ENCODE peak calls at places on chromosomes 5 and 9, in five cellular contexts. L is mesenchymal stem cell, S is H9, X is IMR-90, Y is H1. R is an unnamed sample.

GRCh38 chr5:142388696-142389095 is 63.9 kb upstream of the SPRY4 start:
- DNase-seq in X (peak; percentile 27), Y (no peak), S (no peak), L (no peak), R (no peak)

GRCh38 chr5:158644301-158644700 is 455.4 kb downstream of the EBF1 start:
- DNase-seq in X (no peak), S (no peak), Y (no peak), L (no peak), R (no peak)

GRCh38 chr9:73773896-73774295 is 622.2 kb downstream of the ANXA1 start:
- DNase-seq in L (no peak), S (no peak), X (no peak), Y (no peak), R (no peak)

GRCh38 chr9:20732118-20732517 is 48.1 kb downstream of the FOCAD start:
- DNase-seq in L (peak; percentile 89), S (no peak), Y (no peak), X (peak; percentile 51), R (no peak)

GRCh38 chr9:34158362-34158869 is 20.4 kb upstream of the UBAP1 start:
- DNase-seq in Y (no peak), X (peak; percentile 80), S (no peak), L (peak; percentile 98), R (peak; percentile 20)

GRCh38 chr5:171524461-171524860 is 105.0 kb downstream of the FGF18 start:
- DNase-seq in L (no peak), S (no peak), Y (no peak), X (no peak), R (no peak)

GRCh38 chr5:110414360-110414759 is 312.1 kb downstream of the TMEM232 start:
- DNase-seq in S (no peak), L (peak; percentile 40), Y (no peak), X (peak; percentile 10), R (no peak)

GRCh38 chr9:129944501-129945116 is 98.4 kb downstream of the FNBP1 start:
- DNase-seq in L (no peak), Y (no peak), S (no peak), X (no peak), R (no peak)

GRCh38 chr5:115324021-115324420 is 27.6 kb upstream of the CCDC112 start:
- DNase-seq in X (peak; percentile 8), L (no peak), Y (no peak), S (no peak), R (no peak)

GRCh38 chr9:24708808-24709207 is 163.1 kb upstream of the IZUMO3 start:
- DNase-seq in Y (no peak), X (no peak), S (no peak), L (no peak), R (no peak)

GRCh38 chr5:159050408-159051091 is 49.2 kb downstream of the EBF1 start:
- DNase-seq in X (peak; percentile 32), L (peak; percentile 73), S (no peak), Y (no peak), R (no peak)

GRCh38 chr5:56737002-56737621 is 78.2 kb upstream of the MAP3K1 start:
- DNase-seq in X (peak; percentile 75), L (peak; percentile 75), S (no peak), Y (no peak), R (no peak)

GRCh38 chr5:123594434-123594833 is 82.5 kb downstream of the CSNK1G3 start:
- DNase-seq in X (no peak), L (no peak), S (no peak), Y (no peak), R (no peak)

GRCh38 chr9:136244116-136244775 is 1.4 kb downstream of the QSOX2 start:
- DNase-seq in L (no peak), S (no peak), X (no peak), Y (no peak), R (no peak)

GRCh38 chr5:53991942-53992341 is 318.4 kb downstream of the ARL15 start:
- DNase-seq in L (no peak), X (no peak), S (no peak), Y (no peak), R (no peak)

GRCh38 chr9:124794902-124795491 is 18.1 kb downstream of the OLFML2A start:
- DNase-seq in S (no peak), X (no peak), L (no peak), Y (no peak), R (no peak)

GRCh38 chr9:88238281-88238571 is 100.0 kb upstream of the SPATA31C2 start:
- DNase-seq in Y (no peak), S (no peak), X (no peak), L (no peak), R (no peak)

GRCh38 chr5:86232246-86232645 is 385.5 kb upstream of the COX7C start:
- DNase-seq in S (no peak), L (no peak), X (no peak), Y (no peak), R (no peak)

GRCh38 chr5:1985781-1986180 is 103.1 kb upstream of the IRX4 start:
- DNase-seq in S (no peak), Y (no peak), X (no peak), L (no peak), R (no peak)

GRCh38 chr5:39869396-39869795 is 444.6 kb upstream of the DAB2 start:
- DNase-seq in X (no peak), Y (no peak), S (no peak), L (no peak), R (no peak)

GRCh38 chr5:133292300-133292699 is 240.5 kb downstream of the HSPA4 start:
- DNase-seq in L (no peak), S (no peak), X (no peak), Y (no peak), R (no peak)

GRCh38 chr5:65912311-65912710 is 14.1 kb upstream of the ERBIN start:
- DNase-seq in L (no peak), Y (no peak), X (no peak), S (no peak), R (no peak)

GRCh38 chr9:21615446-21615845 is 133.3 kb upstream of the IFNE start:
- DNase-seq in L (no peak), X (peak; percentile 19), Y (no peak), S (no peak), R (no peak)

GRCh38 chr9:15306068-15306756 is 804 bp downstream of the TTC39B start:
- DNase-seq in S (peak; percentile 78), Y (peak; percentile 74), L (peak; percentile 70), X (peak; percentile 56), R (peak; percentile 5)

DNA sequence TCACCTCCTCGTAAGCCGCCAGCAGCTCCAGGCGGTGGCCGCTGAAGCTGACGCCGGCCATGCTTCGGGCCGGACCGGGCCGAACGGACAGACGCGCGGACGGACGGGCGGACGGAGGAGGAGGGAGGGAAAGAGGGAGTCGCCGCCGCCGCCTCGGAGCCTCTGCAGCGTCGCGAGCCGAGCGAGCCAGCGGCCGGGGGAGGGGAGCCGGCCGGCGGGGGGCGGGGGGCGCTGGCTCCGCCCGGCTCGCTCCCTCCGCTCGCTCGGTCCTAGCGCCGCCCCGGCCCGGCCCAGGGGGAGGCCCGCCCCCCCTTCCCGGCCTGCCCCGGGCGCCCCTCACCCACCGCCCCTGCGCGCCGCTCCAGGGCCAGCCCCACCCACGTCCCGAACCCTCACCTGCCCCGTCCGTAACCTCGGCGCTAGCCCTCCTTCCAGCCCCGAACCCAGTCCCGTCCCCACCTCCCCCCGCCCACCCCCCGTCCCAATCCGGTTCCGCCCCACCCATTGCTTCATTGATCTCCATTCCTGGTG is at the start of gene DBN1:
- DNase-seq in L (peak; percentile 54), Y (peak; percentile 74), X (no peak), S (peak; percentile 71), R (no peak)
- H3K4ac ChIP-seq in L (peak within 1 kb of the TSS; percentile 94), Y (peak within 1 kb of the TSS; percentile 98), X (peak within 1 kb of the TSS; percentile 91), S (peak within 1 kb of the TSS; percentile 8), R (peak within 1 kb of the TSS; percentile 96)

GRCh38 chr9:76135902-76136301 is 245.4 kb downstream of the PCSK5 start:
- DNase-seq in X (no peak), Y (no peak), S (no peak), L (no peak), R (no peak)

GRCh38 chr9:76138360-76138759 is 247.9 kb downstream of the PCSK5 start:
- DNase-seq in Y (no peak), X (no peak), S (no peak), L (no peak), R (no peak)

GRCh38 chr9:76137941-76138340 is 247.5 kb downstream of the PCSK5 start:
- DNase-seq in Y (no peak), X (peak; percentile 48), L (peak; percentile 37), S (no peak), R (no peak)

DNA sequence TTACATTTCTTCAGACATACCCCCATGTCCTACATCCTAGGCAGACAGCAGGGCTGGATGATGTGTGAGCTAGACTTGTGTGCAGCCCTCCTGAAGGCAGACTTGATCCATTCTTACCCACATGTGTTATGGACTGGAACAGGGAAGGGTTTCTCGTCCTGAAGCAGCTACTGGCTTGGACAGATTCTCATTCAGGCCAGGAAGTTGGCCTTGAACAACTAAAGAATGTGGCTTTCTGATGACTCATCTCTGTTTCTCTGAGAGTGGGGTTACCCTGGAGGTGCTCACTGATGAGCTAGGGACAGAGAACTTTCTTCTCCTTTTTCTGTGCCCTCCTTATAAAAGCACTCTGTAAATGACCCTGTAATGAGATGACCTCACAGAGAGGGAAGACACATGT is 246.5 kb downstream of the PCSK5 start:
- DNase-seq in S (no peak), X (peak; percentile 81), Y (no peak), L (peak; percentile 73), R (no peak)
- H3K4me2 ChIP-seq in S (no peak overlapping the region), X (peak overlapping the region; percentile 43), Y (peak overlapping the region; percentile 43), L (no peak overlapping the region), R (no peak overlapping the region)

GRCh38 chr9:115513148-115513547 is 395.2 kb upstream of the TNC start:
- DNase-seq in X (no peak), Y (no peak), L (no peak), S (no peak), R (no peak)

GRCh38 chr9:115507148-115507547 is 389.2 kb upstream of the TNC start:
- DNase-seq in Y (no peak), X (no peak), S (no peak), L (no peak), R (no peak)
- H3K4ac ChIP-seq in Y (no peak overlapping the region), X (no peak overlapping the region), S (no peak overlapping the region), L (peak overlapping the region; percentile 61), R (no peak overlapping the region)

GRCh38 chr9:137273616-137274320 is 3.8 kb upstream of the TOR4A start:
- DNase-seq in L (no peak), X (no peak), S (peak; percentile 28), Y (no peak), R (no peak)

GRCh38 chr9:137276757-137277328 is 683 bp upstream of the TOR4A start:
- DNase-seq in L (peak; percentile 81), X (peak; percentile 38), S (peak; percentile 71), Y (peak; percentile 68), R (no peak)

GRCh38 chr9:137275937-137276756 is 1.4 kb upstream of the TOR4A start:
- DNase-seq in X (no peak), Y (peak; percentile 59), L (no peak), S (peak; percentile 41), R (no peak)

GRCh38 chr9:137277329-137278041 is at the start of gene TOR4A:
- DNase-seq in L (peak; percentile 93), X (peak; percentile 86), S (peak; percentile 92), Y (peak; percentile 86), R (no peak)

DNA sequence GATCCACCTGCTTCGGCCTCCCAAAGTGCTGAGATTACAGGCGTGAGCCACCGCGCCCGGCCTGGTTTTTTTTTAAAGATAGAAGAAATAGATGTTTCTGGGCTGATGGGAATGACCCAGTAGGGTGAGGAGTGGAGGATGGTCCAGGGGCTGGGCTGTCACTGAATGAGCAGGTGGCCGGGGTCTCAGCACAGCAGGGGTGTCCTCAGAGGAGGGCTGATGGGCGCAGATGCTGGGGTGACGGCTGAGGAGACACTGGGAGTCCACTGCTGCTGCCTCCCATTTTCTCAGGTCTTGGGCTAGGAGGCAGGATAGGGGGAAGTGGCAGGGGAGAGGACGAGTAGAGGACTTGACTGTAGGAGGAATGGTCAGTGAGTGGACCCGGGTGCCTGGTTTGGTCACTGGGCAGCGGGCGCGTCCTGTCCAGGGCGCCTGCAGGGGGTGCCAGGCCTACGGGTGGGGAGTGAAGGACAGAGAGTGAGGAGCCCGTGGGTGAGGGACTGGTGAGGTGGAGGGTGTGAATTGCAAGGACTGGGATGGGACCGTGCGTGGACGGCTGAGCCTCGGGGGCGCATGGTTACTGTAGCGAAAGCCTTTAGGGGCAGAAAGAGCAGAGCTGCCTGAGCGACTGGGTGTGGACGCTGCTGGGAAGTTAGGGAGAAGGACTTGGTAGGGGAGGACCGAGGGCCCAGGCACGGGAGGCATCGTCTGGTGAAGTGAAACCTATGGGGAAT is 2.2 kb upstream of the TOR4A start:
- DNase-seq in Y (peak; percentile 50), S (peak; percentile 28), L (no peak), X (no peak), R (no peak)
- H3K4me2 ChIP-seq in Y (no peak overlapping the region), S (no peak overlapping the region), L (no peak overlapping the region), X (no peak overlapping the region), R (no peak overlapping the region)